ENCODE peak calls at places on chromosomes 4 and X, in five cellular contexts. O is activated T-cell treated with anti-CD3 and anti-CD28 coated beads, Interleukin-2, amount 50 U/mL, for 48 hours; P is activated T-helper 1 cell treated with anti-CD3 and anti-CD28 coated beads, Interleukin-2, amount 50 U/mL, for 16 hours; Z is H4; S is CD8-positive, alpha-beta memory T cell. C is an unnamed sample.

GRCh38 chr4:125703443-125703842 is 388.7 kb downstream of the FAT4 start:
- DNase-seq in S (no peak), O (no peak), P (no peak), Z (no peak), C (no peak)

GRCh38 chr4:3160325-3160915 is 85.9 kb downstream of the HTT start:
- DNase-seq in P (no peak), S (no peak), Z (no peak), O (no peak), C (no peak)

GRCh38 chr4:101345596-101346311 is 1.6 kb downstream of the PPP3CA start:
- DNase-seq in P (peak; percentile 18), O (peak; percentile 62), S (peak; percentile 79), Z (peak; percentile 29), C (peak; percentile 65)

GRCh38 chr4:169799260-169799659 is 41.5 kb upstream of the HPF1 start:
- DNase-seq in O (no peak), Z (no peak), P (no peak), S (no peak), C (no peak)

GRCh38 chr4:31530555-31530954 is 810.4 kb downstream of the PCDH7 start:
- DNase-seq in O (no peak), P (no peak), Z (no peak), S (no peak), C (no peak)

GRCh38 chr4:152988721-152989553 is 52.8 kb downstream of the FHDC1 start:
- DNase-seq in S (no peak), Z (no peak), P (no peak), O (no peak), C (no peak)

GRCh38 chrX:74613350-74614192 is 853 bp downstream of the RLIM start:
- DNase-seq in S (no peak), P (no peak), Z (peak; percentile 48), O (no peak), C (no peak)

GRCh38 chrX:56219702-56220101 is 12.5 kb upstream of the KLF8 start:
- DNase-seq in P (no peak), S (no peak), O (no peak), Z (no peak), C (no peak)

GRCh38 chrX:15856580-15856979 is 2.0 kb upstream of the AP1S2 start:
- DNase-seq in O (no peak), P (no peak), S (no peak), Z (no peak), C (no peak)

GRCh38 chrX:23403849-23404248 is 69.2 kb downstream of the PTCHD1 start:
- DNase-seq in O (no peak), Z (no peak), S (no peak), P (no peak), C (no peak)

GRCh38 chr4:8506373-8507250 is 66.0 kb downstream of the TRMT44 start:
- DNase-seq in Z (no peak), O (no peak), P (no peak), S (no peak), C (no peak)

GRCh38 chrX:46279925-46280313 is 265.3 kb downstream of the ZNF674 start:
- DNase-seq in P (no peak), Z (peak; percentile 30), O (no peak), S (no peak), C (no peak)

GRCh38 chr4:53702334-53703266 is 111.3 kb upstream of the LNX1 start:
- DNase-seq in P (no peak), Z (peak; percentile 90), S (no peak), O (peak; percentile 19), C (no peak)

GRCh38 chr4:3085948-3086670 is 11.6 kb downstream of the HTT start:
- DNase-seq in O (no peak), Z (no peak), S (no peak), P (no peak), C (no peak)

GRCh38 chr4:1566838-1567518 is 117.1 kb downstream of the FAM53A start:
- DNase-seq in O (no peak), S (no peak), P (no peak), Z (no peak), C (no peak)

GRCh38 chrX:39556056-39556455 is 541.7 kb downstream of the BCOR start:
- DNase-seq in P (no peak), O (no peak), S (no peak), Z (no peak), C (no peak)

GRCh38 chr4:117137143-117137542 is 51.8 kb upstream of the TRAM1L1 start:
- DNase-seq in P (no peak), Z (peak; percentile 77), S (no peak), O (no peak), C (no peak)

GRCh38 chrX:45758319-45758718 is 557.6 kb upstream of the DIPK2B start:
- DNase-seq in Z (peak; percentile 93), S (peak; percentile 67), P (no peak), O (peak; percentile 68), C (no peak)

GRCh38 chrX:20066968-20067708 is 49.6 kb downstream of the MAP7D2 start:
- DNase-seq in S (no peak), P (no peak), Z (peak; percentile 68), O (peak; percentile 22), C (peak; percentile 39)

GRCh38 chrX:43655961-43656494 is at the start of gene MAOA:
- DNase-seq in O (peak; percentile 52), S (peak; percentile 65), Z (no peak), P (no peak), C (peak; percentile 4)

GRCh38 chrX:40843643-40844042 is 108.3 kb upstream of the MED14 start:
- DNase-seq in P (no peak), S (no peak), O (no peak), Z (no peak), C (no peak)

GRCh38 chrX:103774070-103774642 is 2.5 kb upstream of the PLP1 start:
- DNase-seq in P (no peak), O (no peak), S (no peak), Z (peak; percentile 34), C (no peak)

GRCh38 chr4:33625762-33626161 is 2618.6 kb downstream of the ARAP2 start:
- DNase-seq in Z (peak; percentile 48), O (no peak), S (no peak), P (no peak), C (no peak)

GRCh38 chrX:136228808-136229207 is 22.4 kb downstream of the MAP7D3 start:
- DNase-seq in Z (no peak), O (no peak), P (no peak), S (no peak), C (no peak)

GRCh38 chr4:57425610-57426009 is 315.4 kb upstream of the IGFBP7 start:
- DNase-seq in P (no peak), O (no peak), S (no peak), Z (no peak), C (no peak)

GRCh38 chr4:140047017-140047640 is 106.9 kb downstream of the MAML3 start:
- DNase-seq in Z (no peak), P (no peak), O (no peak), S (no peak), C (no peak)

GRCh38 chr4:140926672-140927071 is 170.5 kb upstream of the TBC1D9 start:
- DNase-seq in Z (no peak), P (no peak), S (no peak), O (no peak), C (no peak)

GRCh38 chrX:30275498-30275897 is 28.6 kb downstream of the MAGEB1 start:
- DNase-seq in P (no peak), O (no peak), S (no peak), Z (peak; percentile 13), C (no peak)

GRCh38 chr4:122224348-122224747 is 72.2 kb downstream of the BLTP1 start:
- DNase-seq in P (no peak), S (no peak), O (peak; percentile 22), Z (peak; percentile 16), C (no peak)

GRCh38 chrX:281166-281999 is at the start of gene PLCXD1:
- DNase-seq in Z (no peak), O (no peak), S (no peak), P (no peak), C (no peak)

GRCh38 chrX:112631892-112632291 is 47.8 kb downstream of the LHFPL1 start:
- DNase-seq in Z (no peak), P (no peak), S (no peak), O (no peak), C (no peak)

GRCh38 chr4:48194986-48195773 is 61.1 kb upstream of the TXK start:
- DNase-seq in O (no peak), Z (peak; percentile 45), P (no peak), S (no peak), C (no peak)

GRCh38 chr4:8534129-8534528 is 46.1 kb upstream of the GPR78 start:
- DNase-seq in S (no peak), O (no peak), Z (peak; percentile 67), P (no peak), C (no peak)

GRCh38 chrX:19723427-19723826 is 164.0 kb downstream of the SH3KBP1 start:
- DNase-seq in S (no peak), P (no peak), Z (no peak), O (no peak), C (no peak)

GRCh38 chrX:24357101-24357500 is 3.3 kb upstream of the SUPT20HL1 start:
- DNase-seq in O (no peak), Z (no peak), S (no peak), P (no peak), C (no peak)

GRCh38 chr4:89837385-89837995 is 529 bp upstream of the SNCA start:
- DNase-seq in S (no peak), P (no peak), Z (peak; percentile 12), O (peak; percentile 53), C (no peak)

GRCh38 chr4:159435561-159436023 is 332.7 kb downstream of the RAPGEF2 start:
- DNase-seq in P (no peak), Z (peak; percentile 81), O (no peak), S (no peak), C (no peak)